ENCODE peak calls at places on chromosomes 4 and X, in six cellular contexts. One of them, this sample, is unnamed.
A peak's percentile ranks its signal among the peaks of the same experiment; 100 is the strongest.

GRCh38 chr4:5082381-5082780 is 31.1 kb downstream of the STK32B start:
- DNase-seq in amniotic epithelial cell: no peak
- DNase-seq in GM03348: no peak
- DNase-seq in neural crest cell: no peak
- DNase-seq in lung: no peak
- DNase-seq in HS-5: no peak
- DNase-seq in this sample: no peak

GRCh38 chr4:105951198-105951597 is 55.9 kb downstream of the NPNT start:
- DNase-seq in neural crest cell: no peak
- DNase-seq in GM03348: peak; percentile 57
- DNase-seq in amniotic epithelial cell: peak; percentile 90
- DNase-seq in HS-5: no peak
- DNase-seq in lung: no peak
- DNase-seq in this sample: no peak

GRCh38 chr4:2761035-2761923 is 5.1 kb upstream of the TNIP2 start:
- DNase-seq in HS-5: no peak
- DNase-seq in amniotic epithelial cell: peak; percentile 29
- DNase-seq in lung: no peak
- DNase-seq in neural crest cell: no peak
- DNase-seq in GM03348: no peak
- DNase-seq in this sample: peak; percentile 86

GRCh38 chr4:47577779-47578553 is 92.9 kb downstream of the ATP10D start:
- DNase-seq in amniotic epithelial cell: peak; percentile 91
- DNase-seq in lung: no peak
- DNase-seq in HS-5: no peak
- DNase-seq in GM03348: peak; percentile 4
- DNase-seq in neural crest cell: no peak
- DNase-seq in this sample: no peak

GRCh38 chrX:86914569-86914968 is 603.0 kb upstream of the KLHL4 start:
- DNase-seq in lung: no peak
- DNase-seq in GM03348: no peak
- DNase-seq in neural crest cell: no peak
- DNase-seq in HS-5: no peak
- DNase-seq in amniotic epithelial cell: no peak
- DNase-seq in this sample: no peak

GRCh38 chr4:78661923-78662521 is 110.5 kb downstream of the ANXA3 start:
- DNase-seq in neural crest cell: no peak
- DNase-seq in HS-5: no peak
- DNase-seq in GM03348: peak; percentile 43
- DNase-seq in amniotic epithelial cell: peak; percentile 23
- DNase-seq in lung: no peak
- DNase-seq in this sample: no peak

GRCh38 chr4:81164126-81164525 is 50.9 kb downstream of the PRKG2 start:
- DNase-seq in lung: no peak
- DNase-seq in neural crest cell: no peak
- DNase-seq in GM03348: no peak
- DNase-seq in amniotic epithelial cell: no peak
- DNase-seq in HS-5: no peak
- DNase-seq in this sample: no peak

GRCh38 chrX:69424161-69424560 is 80.0 kb upstream of the NALF2 start:
- DNase-seq in amniotic epithelial cell: no peak
- DNase-seq in HS-5: no peak
- DNase-seq in neural crest cell: no peak
- DNase-seq in lung: no peak
- DNase-seq in GM03348: peak; percentile 16
- DNase-seq in this sample: no peak

GRCh38 chr4:160091631-160092030 is 988.8 kb downstream of the RAPGEF2 start:
- DNase-seq in GM03348: no peak
- DNase-seq in lung: no peak
- DNase-seq in amniotic epithelial cell: no peak
- DNase-seq in neural crest cell: no peak
- DNase-seq in HS-5: no peak
- DNase-seq in this sample: no peak

GRCh38 chrX:72735561-72735960 is 21.5 kb upstream of the PHKA1 start:
- DNase-seq in amniotic epithelial cell: peak; percentile 24
- DNase-seq in neural crest cell: no peak
- DNase-seq in GM03348: no peak
- DNase-seq in lung: no peak
- DNase-seq in HS-5: no peak
- DNase-seq in this sample: no peak

GRCh38 chrX:39636481-39636880 is 461.3 kb downstream of the BCOR start:
- DNase-seq in HS-5: no peak
- DNase-seq in GM03348: no peak
- DNase-seq in neural crest cell: no peak
- DNase-seq in lung: no peak
- DNase-seq in amniotic epithelial cell: no peak
- DNase-seq in this sample: no peak

GRCh38 chrX:133670394-133670793 is 255.1 kb upstream of the GPC4 start:
- DNase-seq in HS-5: no peak
- DNase-seq in GM03348: peak; percentile 52
- DNase-seq in neural crest cell: peak; percentile 31
- DNase-seq in amniotic epithelial cell: peak; percentile 26
- DNase-seq in lung: no peak
- DNase-seq in this sample: no peak

GRCh38 chr4:24508541-24508940 is 75.8 kb downstream of the DHX15 start:
- DNase-seq in lung: no peak
- DNase-seq in HS-5: no peak
- DNase-seq in GM03348: no peak
- DNase-seq in neural crest cell: no peak
- DNase-seq in amniotic epithelial cell: no peak
- DNase-seq in this sample: no peak

GRCh38 chr4:168388890-168389289 is 70.3 kb upstream of the DDX60 start:
- DNase-seq in amniotic epithelial cell: peak; percentile 15
- DNase-seq in lung: no peak
- DNase-seq in neural crest cell: no peak
- DNase-seq in HS-5: peak; percentile 8
- DNase-seq in GM03348: peak; percentile 44
- DNase-seq in this sample: no peak

GRCh38 chr4:140156529-140157171 is 2.7 kb upstream of the MAML3 start:
- DNase-seq in HS-5: no peak
- DNase-seq in neural crest cell: no peak
- DNase-seq in lung: no peak
- DNase-seq in amniotic epithelial cell: no peak
- DNase-seq in GM03348: no peak
- DNase-seq in this sample: no peak

GRCh38 chr4:118729287-118730286 is 44.4 kb downstream of the METTL14 start:
- DNase-seq in neural crest cell: no peak
- DNase-seq in HS-5: peak; percentile 67
- DNase-seq in lung: no peak
- DNase-seq in amniotic epithelial cell: peak; percentile 84
- DNase-seq in GM03348: peak; percentile 53
- DNase-seq in this sample: no peak

GRCh38 chrX:44025611-44026010 is 52.4 kb upstream of the NDP start:
- DNase-seq in HS-5: no peak
- DNase-seq in lung: no peak
- DNase-seq in neural crest cell: no peak
- DNase-seq in GM03348: peak; percentile 7
- DNase-seq in amniotic epithelial cell: peak; percentile 58
- DNase-seq in this sample: no peak

GRCh38 chrX:22109442-22109841 is 77.3 kb downstream of the PHEX start:
- DNase-seq in amniotic epithelial cell: peak; percentile 7
- DNase-seq in GM03348: peak; percentile 39
- DNase-seq in neural crest cell: no peak
- DNase-seq in HS-5: peak; percentile 63
- DNase-seq in lung: no peak
- DNase-seq in this sample: no peak

GRCh38 chr4:151260526-151260925 is 16.4 kb upstream of the PRSS48 start:
- DNase-seq in amniotic epithelial cell: no peak
- DNase-seq in lung: no peak
- DNase-seq in GM03348: no peak
- DNase-seq in HS-5: no peak
- DNase-seq in neural crest cell: no peak
- DNase-seq in this sample: no peak

GRCh38 chrX:97416461-97416860 is 532.8 kb downstream of the RPA4 start:
- DNase-seq in amniotic epithelial cell: no peak
- DNase-seq in lung: no peak
- DNase-seq in HS-5: no peak
- DNase-seq in GM03348: no peak
- DNase-seq in neural crest cell: no peak
- DNase-seq in this sample: no peak

GRCh38 chr4:11704136-11704535 is 275.4 kb upstream of the HS3ST1 start:
- DNase-seq in GM03348: no peak
- DNase-seq in amniotic epithelial cell: peak; percentile 14
- DNase-seq in HS-5: no peak
- DNase-seq in neural crest cell: no peak
- DNase-seq in lung: no peak
- DNase-seq in this sample: no peak

GRCh38 chr4:138659640-138660325 is 355.8 kb upstream of the NOCT start:
- DNase-seq in lung: no peak
- DNase-seq in HS-5: no peak
- DNase-seq in amniotic epithelial cell: no peak
- DNase-seq in GM03348: no peak
- DNase-seq in neural crest cell: no peak
- DNase-seq in this sample: no peak

GRCh38 chrX:44997888-44998287 is 124.9 kb downstream of the KDM6A start:
- DNase-seq in HS-5: no peak
- DNase-seq in neural crest cell: no peak
- DNase-seq in lung: no peak
- DNase-seq in GM03348: no peak
- DNase-seq in amniotic epithelial cell: no peak
- DNase-seq in this sample: no peak

GRCh38 chr4:67723949-67724348 is 23.0 kb upstream of the UBA6 start:
- DNase-seq in lung: no peak
- DNase-seq in amniotic epithelial cell: no peak
- DNase-seq in GM03348: peak; percentile 20
- DNase-seq in neural crest cell: no peak
- DNase-seq in HS-5: no peak
- DNase-seq in this sample: no peak

GRCh38 chr4:6640292-6641163 is at the start of gene MRFAP1:
- DNase-seq in lung: peak; percentile 94
- DNase-seq in neural crest cell: peak; percentile 83
- DNase-seq in HS-5: peak; percentile 75
- DNase-seq in amniotic epithelial cell: peak; percentile 93
- DNase-seq in GM03348: peak; percentile 99
- DNase-seq in this sample: peak; percentile 92

GRCh38 chrX:79288723-79289122 is 78.4 kb downstream of the ITM2A start:
- DNase-seq in lung: no peak
- DNase-seq in HS-5: no peak
- DNase-seq in GM03348: no peak
- DNase-seq in amniotic epithelial cell: no peak
- DNase-seq in neural crest cell: no peak
- DNase-seq in this sample: no peak

GRCh38 chr4:169791527-169792156 is 33.9 kb upstream of the HPF1 start:
- DNase-seq in neural crest cell: peak; percentile 62
- DNase-seq in lung: no peak
- DNase-seq in amniotic epithelial cell: peak; percentile 46
- DNase-seq in HS-5: peak; percentile 59
- DNase-seq in GM03348: peak; percentile 78
- DNase-seq in this sample: peak; percentile 18

GRCh38 chrX:42992199-42992943 is 214.4 kb upstream of the PPP1R2C start:
- DNase-seq in GM03348: no peak
- DNase-seq in amniotic epithelial cell: peak; percentile 70
- DNase-seq in HS-5: peak; percentile 14
- DNase-seq in neural crest cell: no peak
- DNase-seq in lung: no peak
- DNase-seq in this sample: no peak

GRCh38 chr4:175190654-175191053 is 272.5 kb downstream of the ADAM29 start:
- DNase-seq in HS-5: no peak
- DNase-seq in neural crest cell: no peak
- DNase-seq in GM03348: no peak
- DNase-seq in amniotic epithelial cell: no peak
- DNase-seq in lung: no peak
- DNase-seq in this sample: no peak

GRCh38 chrX:35726176-35726575 is 72.0 kb upstream of the MAGEB16 start:
- DNase-seq in neural crest cell: no peak
- DNase-seq in amniotic epithelial cell: peak; percentile 22
- DNase-seq in lung: no peak
- DNase-seq in HS-5: no peak
- DNase-seq in GM03348: no peak
- DNase-seq in this sample: no peak

GRCh38 chrX:102714994-102715393 is 2.7 kb downstream of the GPRASP2 start:
- DNase-seq in HS-5: no peak
- DNase-seq in amniotic epithelial cell: no peak
- DNase-seq in lung: no peak
- DNase-seq in neural crest cell: no peak
- DNase-seq in GM03348: peak; percentile 17
- DNase-seq in this sample: no peak

GRCh38 chr4:23667659-23668058 is 222.2 kb downstream of the PPARGC1A start:
- DNase-seq in HS-5: no peak
- DNase-seq in neural crest cell: no peak
- DNase-seq in amniotic epithelial cell: no peak
- DNase-seq in lung: no peak
- DNase-seq in GM03348: no peak
- DNase-seq in this sample: no peak

GRCh38 chr4:5470318-5470889 is 238.0 kb downstream of the EVC2 start:
- DNase-seq in GM03348: no peak
- DNase-seq in HS-5: no peak
- DNase-seq in lung: peak; percentile 24
- DNase-seq in neural crest cell: no peak
- DNase-seq in amniotic epithelial cell: no peak
- DNase-seq in this sample: no peak

GRCh38 chr4:127309360-127310095 is 323.2 kb upstream of the INTU start:
- DNase-seq in GM03348: no peak
- DNase-seq in lung: no peak
- DNase-seq in HS-5: no peak
- DNase-seq in amniotic epithelial cell: peak; percentile 12
- DNase-seq in neural crest cell: no peak
- DNase-seq in this sample: no peak

GRCh38 chr4:106140601-106141000 is 175.4 kb downstream of the TBCK start:
- DNase-seq in amniotic epithelial cell: no peak
- DNase-seq in neural crest cell: no peak
- DNase-seq in lung: no peak
- DNase-seq in GM03348: peak; percentile 6
- DNase-seq in HS-5: no peak
- DNase-seq in this sample: no peak

GRCh38 chrX:68726366-68726765 is 78.9 kb downstream of the STARD8 start:
- DNase-seq in lung: no peak
- DNase-seq in GM03348: no peak
- DNase-seq in HS-5: no peak
- DNase-seq in amniotic epithelial cell: no peak
- DNase-seq in neural crest cell: no peak
- DNase-seq in this sample: no peak

This sample was measured in HuH-7.5.